ENCODE peak calls at places on chromosomes 7 and 10, in nine cellular contexts. One of them, this sample, is unnamed.

GRCh38 chr10:124705817-124706461 is 38.2 kb downstream of the FAM53B start:
- DNase-seq in transverse colon: no peak
- DNase-seq in small intestine: no peak
- DNase-seq in stomach: no peak
- DNase-seq in hepatocyte: no peak
- DNase-seq in vagina: no peak
- DNase-seq in brain microvascular endothelial cell: no peak
- DNase-seq in neural progenitor cell: no peak
- DNase-seq in Peyer's patch: no peak
- DNase-seq in this sample: no peak

GRCh38 chr7:51693258-51693657 is 376.6 kb upstream of the COBL start:
- DNase-seq in brain microvascular endothelial cell: no peak
- DNase-seq in hepatocyte: no peak
- DNase-seq in stomach: no peak
- DNase-seq in vagina: no peak
- DNase-seq in transverse colon: no peak
- DNase-seq in neural progenitor cell: no peak
- DNase-seq in Peyer's patch: no peak
- DNase-seq in small intestine: no peak
- DNase-seq in this sample: no peak

GRCh38 chr10:20955355-20955893 is 58.3 kb upstream of the NEBL start:
- DNase-seq in brain microvascular endothelial cell: peak
- DNase-seq in stomach: no peak
- DNase-seq in Peyer's patch: no peak
- DNase-seq in vagina: no peak
- DNase-seq in neural progenitor cell: peak
- DNase-seq in small intestine: no peak
- DNase-seq in transverse colon: no peak
- DNase-seq in hepatocyte: no peak
- DNase-seq in this sample: no peak

GRCh38 chr7:156545989-156546388 is 94.6 kb upstream of the RNF32 start:
- DNase-seq in Peyer's patch: no peak
- DNase-seq in small intestine: no peak
- DNase-seq in hepatocyte: no peak
- DNase-seq in vagina: no peak
- DNase-seq in transverse colon: no peak
- DNase-seq in stomach: no peak
- DNase-seq in neural progenitor cell: peak
- DNase-seq in brain microvascular endothelial cell: no peak
- DNase-seq in this sample: no peak

GRCh38 chr7:27586825-27587224 is 75.9 kb downstream of the HIBADH start:
- DNase-seq in vagina: no peak
- DNase-seq in transverse colon: peak
- DNase-seq in small intestine: peak
- DNase-seq in stomach: no peak
- DNase-seq in hepatocyte: no peak
- DNase-seq in neural progenitor cell: peak
- DNase-seq in brain microvascular endothelial cell: no peak
- DNase-seq in Peyer's patch: no peak
- DNase-seq in this sample: no peak

GRCh38 chr7:4665661-4666060 is 16.4 kb upstream of the FOXK1 start:
- DNase-seq in vagina: no peak
- DNase-seq in hepatocyte: no peak
- DNase-seq in transverse colon: no peak
- DNase-seq in stomach: no peak
- DNase-seq in Peyer's patch: no peak
- DNase-seq in neural progenitor cell: no peak
- DNase-seq in brain microvascular endothelial cell: peak
- DNase-seq in small intestine: no peak
- DNase-seq in this sample: no peak

GRCh38 chr7:36600314-36600682 is 124.0 kb downstream of the AOAH start:
- DNase-seq in stomach: no peak
- DNase-seq in neural progenitor cell: no peak
- DNase-seq in vagina: peak
- DNase-seq in small intestine: no peak
- DNase-seq in brain microvascular endothelial cell: no peak
- DNase-seq in transverse colon: no peak
- DNase-seq in hepatocyte: no peak
- DNase-seq in Peyer's patch: no peak
- DNase-seq in this sample: no peak

GRCh38 chr7:45456747-45457146 is 117.4 kb upstream of the ADCY1 start:
- DNase-seq in neural progenitor cell: no peak
- DNase-seq in small intestine: no peak
- DNase-seq in vagina: no peak
- DNase-seq in transverse colon: no peak
- DNase-seq in Peyer's patch: no peak
- DNase-seq in stomach: no peak
- DNase-seq in hepatocyte: no peak
- DNase-seq in brain microvascular endothelial cell: no peak
- DNase-seq in this sample: no peak

DNA sequence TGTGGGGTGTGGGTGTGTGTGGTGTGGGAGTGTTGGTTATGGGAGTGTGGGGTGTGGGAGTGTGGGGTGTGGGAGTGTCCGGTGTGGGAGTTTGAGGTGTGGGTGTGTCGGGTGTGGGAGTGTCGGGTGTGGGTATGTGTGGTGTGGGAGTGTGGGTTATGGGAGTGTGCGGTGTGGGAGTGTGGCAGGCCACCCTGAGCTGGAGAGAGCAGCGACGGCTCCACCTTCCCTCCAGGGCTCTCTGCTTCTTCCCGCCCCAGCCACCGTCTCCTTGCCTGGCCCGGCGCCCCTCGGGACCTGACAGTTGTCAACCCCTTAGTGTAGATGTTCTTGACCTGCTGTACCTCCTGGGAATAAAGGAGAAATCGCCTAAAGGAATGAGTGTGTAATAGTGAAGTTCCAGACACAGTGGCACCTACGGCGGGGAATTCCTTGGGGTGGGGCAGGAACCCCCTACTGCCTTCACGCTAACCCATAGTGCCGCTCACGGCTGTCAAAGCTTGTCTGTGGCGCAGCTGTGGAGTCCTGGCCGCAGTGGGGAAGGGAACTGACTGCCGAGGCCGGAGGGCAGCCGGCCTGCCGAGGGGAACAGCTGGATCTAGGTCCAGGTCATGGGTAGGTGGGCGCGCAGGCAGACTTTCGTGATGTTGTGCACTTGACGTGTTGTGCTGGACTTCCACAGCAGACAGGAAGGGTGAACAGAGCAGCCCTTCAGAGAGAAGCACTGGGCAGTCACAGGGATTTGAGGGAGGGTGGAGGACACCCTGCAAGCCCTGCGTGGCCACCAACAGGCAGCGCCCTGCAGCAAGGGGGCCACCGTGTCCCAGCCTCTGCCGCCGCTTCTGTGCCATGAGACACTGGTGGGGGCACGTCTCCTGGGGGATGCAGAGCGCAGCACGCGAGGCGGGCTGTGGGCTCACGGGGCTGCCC is 49.0 kb upstream of the EN2 start:
- DNase-seq in stomach: no peak
- DNase-seq in vagina: no peak
- DNase-seq in small intestine: no peak
- DNase-seq in transverse colon: no peak
- DNase-seq in hepatocyte: no peak
- DNase-seq in Peyer's patch: no peak
- DNase-seq in neural progenitor cell: peak
- DNase-seq in brain microvascular endothelial cell: no peak
- DNase-seq in this sample: no peak
- H3K4me3 ChIP-seq in stomach: no peak
- H3K4me3 ChIP-seq in vagina: no peak
- H3K4me3 ChIP-seq in small intestine: no peak
- H3K4me3 ChIP-seq in transverse colon: no peak
- H3K4me3 ChIP-seq in hepatocyte: no peak
- H3K4me3 ChIP-seq in Peyer's patch: no peak
- H3K4me3 ChIP-seq in neural progenitor cell: no peak
- H3K4me3 ChIP-seq in brain microvascular endothelial cell: no peak
- H3K4me3 ChIP-seq in this sample: no peak

GRCh38 chr7:945556-946255 is 8.8 kb downstream of the ADAP1 start:
- DNase-seq in neural progenitor cell: no peak
- DNase-seq in transverse colon: peak
- DNase-seq in small intestine: peak
- DNase-seq in Peyer's patch: no peak
- DNase-seq in hepatocyte: peak
- DNase-seq in brain microvascular endothelial cell: no peak
- DNase-seq in vagina: no peak
- DNase-seq in stomach: peak
- DNase-seq in this sample: no peak
- H3K4me3 ChIP-seq in neural progenitor cell: no peak
- H3K4me3 ChIP-seq in transverse colon: no peak
- H3K4me3 ChIP-seq in small intestine: peak
- H3K4me3 ChIP-seq in Peyer's patch: peak
- H3K4me3 ChIP-seq in hepatocyte: no peak
- H3K4me3 ChIP-seq in brain microvascular endothelial cell: no peak
- H3K4me3 ChIP-seq in vagina: no peak
- H3K4me3 ChIP-seq in stomach: peak
- H3K4me3 ChIP-seq in this sample: no peak

GRCh38 chr10:14008648-14009072 is 322.1 kb downstream of the FRMD4A start:
- DNase-seq in transverse colon: no peak
- DNase-seq in brain microvascular endothelial cell: no peak
- DNase-seq in Peyer's patch: no peak
- DNase-seq in neural progenitor cell: no peak
- DNase-seq in hepatocyte: no peak
- DNase-seq in small intestine: no peak
- DNase-seq in stomach: no peak
- DNase-seq in vagina: no peak
- DNase-seq in this sample: no peak
- H3K4me3 ChIP-seq in transverse colon: no peak
- H3K4me3 ChIP-seq in brain microvascular endothelial cell: peak
- H3K4me3 ChIP-seq in Peyer's patch: peak
- H3K4me3 ChIP-seq in neural progenitor cell: no peak
- H3K4me3 ChIP-seq in hepatocyte: no peak
- H3K4me3 ChIP-seq in small intestine: peak
- H3K4me3 ChIP-seq in stomach: peak
- H3K4me3 ChIP-seq in vagina: peak
- H3K4me3 ChIP-seq in this sample: no peak

GRCh38 chr7:13749026-13749425 is 240.4 kb downstream of the ETV1 start:
- DNase-seq in vagina: no peak
- DNase-seq in transverse colon: no peak
- DNase-seq in hepatocyte: no peak
- DNase-seq in small intestine: no peak
- DNase-seq in neural progenitor cell: peak
- DNase-seq in brain microvascular endothelial cell: no peak
- DNase-seq in Peyer's patch: no peak
- DNase-seq in stomach: no peak
- DNase-seq in this sample: no peak
- H3K4me3 ChIP-seq in vagina: no peak
- H3K4me3 ChIP-seq in transverse colon: no peak
- H3K4me3 ChIP-seq in hepatocyte: no peak
- H3K4me3 ChIP-seq in small intestine: no peak
- H3K4me3 ChIP-seq in neural progenitor cell: peak
- H3K4me3 ChIP-seq in brain microvascular endothelial cell: no peak
- H3K4me3 ChIP-seq in Peyer's patch: no peak
- H3K4me3 ChIP-seq in stomach: no peak
- H3K4me3 ChIP-seq in this sample: no peak

DNA sequence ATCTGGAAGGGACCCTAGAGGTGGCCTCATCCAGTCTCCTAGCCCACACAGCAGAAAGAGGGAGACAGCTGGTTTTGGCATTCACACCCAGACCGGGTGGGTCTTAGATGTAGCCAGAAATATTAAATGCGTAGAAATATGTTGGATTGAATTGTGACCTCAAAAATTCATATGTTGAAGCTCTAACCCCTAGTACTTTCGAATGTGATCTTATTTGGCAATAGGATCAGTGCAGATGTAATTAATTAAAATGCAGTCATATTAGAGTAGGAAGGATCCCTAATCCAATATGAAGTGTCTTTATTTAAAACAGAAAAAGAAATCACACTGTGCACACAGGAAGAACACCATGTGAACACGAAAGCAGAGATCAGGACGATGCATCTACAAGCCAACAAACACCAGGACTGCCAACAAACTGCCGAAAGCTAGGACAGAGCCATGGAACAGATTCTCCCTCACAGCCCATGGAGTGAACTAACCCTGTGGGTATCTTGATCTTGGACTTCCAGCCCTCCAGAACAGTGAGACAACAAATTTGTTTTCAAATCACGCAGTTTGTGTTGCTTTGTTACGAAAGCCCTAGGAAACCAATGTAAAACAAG is 2.9 kb upstream of the XPNPEP1 start:
- DNase-seq in stomach: no peak
- DNase-seq in small intestine: no peak
- DNase-seq in vagina: no peak
- DNase-seq in transverse colon: no peak
- DNase-seq in Peyer's patch: no peak
- DNase-seq in brain microvascular endothelial cell: no peak
- DNase-seq in neural progenitor cell: no peak
- DNase-seq in hepatocyte: no peak
- DNase-seq in this sample: no peak
- H3K4me3 ChIP-seq in stomach: no peak
- H3K4me3 ChIP-seq in small intestine: no peak
- H3K4me3 ChIP-seq in vagina: no peak
- H3K4me3 ChIP-seq in transverse colon: no peak
- H3K4me3 ChIP-seq in Peyer's patch: no peak
- H3K4me3 ChIP-seq in brain microvascular endothelial cell: no peak
- H3K4me3 ChIP-seq in neural progenitor cell: no peak
- H3K4me3 ChIP-seq in hepatocyte: no peak
- H3K4me3 ChIP-seq in this sample: no peak

DNA sequence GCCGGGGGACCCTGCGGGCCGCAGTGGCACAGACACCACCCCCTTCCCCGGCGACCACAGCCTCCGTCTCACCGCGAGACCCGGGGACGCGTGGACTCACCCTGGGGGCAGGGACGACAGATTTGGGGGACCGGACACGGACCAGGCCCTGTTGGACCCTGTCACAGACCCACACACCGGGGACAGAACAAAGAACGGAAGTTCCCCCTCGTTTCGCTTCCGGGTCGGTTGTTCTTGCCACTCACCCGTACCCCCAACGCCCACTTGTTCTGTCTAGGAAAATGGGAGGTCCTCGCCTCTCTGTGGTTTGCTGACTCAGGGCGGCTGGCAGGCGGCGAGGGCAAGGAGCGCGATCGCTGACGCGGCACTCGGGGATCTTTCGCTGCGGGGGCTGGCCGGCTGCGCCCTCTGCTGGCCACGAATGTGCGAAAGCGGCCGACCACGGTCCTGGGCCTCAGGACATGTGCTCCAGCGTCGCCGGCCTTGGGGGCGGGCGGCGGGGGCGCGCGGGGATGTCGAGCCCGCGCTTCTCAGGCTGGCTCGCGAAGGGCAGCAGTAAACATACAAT is at the start of gene ZNF3:
- DNase-seq in small intestine: peak
- DNase-seq in neural progenitor cell: peak
- DNase-seq in transverse colon: peak
- DNase-seq in Peyer's patch: peak
- DNase-seq in brain microvascular endothelial cell: peak
- DNase-seq in hepatocyte: peak
- DNase-seq in vagina: peak
- DNase-seq in stomach: peak
- DNase-seq in this sample: peak
- H3K4me3 ChIP-seq in small intestine: peak
- H3K4me3 ChIP-seq in neural progenitor cell: peak
- H3K4me3 ChIP-seq in transverse colon: peak
- H3K4me3 ChIP-seq in Peyer's patch: peak
- H3K4me3 ChIP-seq in brain microvascular endothelial cell: peak
- H3K4me3 ChIP-seq in hepatocyte: peak
- H3K4me3 ChIP-seq in vagina: peak
- H3K4me3 ChIP-seq in stomach: peak
- H3K4me3 ChIP-seq in this sample: peak

DNA sequence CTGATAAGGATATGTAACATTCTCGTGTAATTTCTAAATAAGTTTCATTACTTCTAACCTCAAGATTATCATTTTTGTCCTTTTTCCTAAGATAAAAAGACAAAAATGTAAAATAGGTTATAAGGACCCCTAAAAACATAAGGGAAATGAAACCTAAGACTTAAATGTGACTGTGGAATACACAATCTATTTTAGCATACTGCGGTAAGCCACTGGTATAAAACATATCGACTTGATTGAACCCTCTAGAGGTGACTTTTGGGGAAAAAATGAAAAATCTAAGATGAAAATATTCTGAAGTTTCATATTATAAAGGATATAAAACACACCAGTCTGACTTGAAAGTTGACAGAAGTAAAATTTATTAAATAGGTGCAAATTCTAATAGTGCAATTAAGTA is 1.9 kb downstream of the NAMPT start:
- DNase-seq in stomach: no peak
- DNase-seq in Peyer's patch: no peak
- DNase-seq in neural progenitor cell: no peak
- DNase-seq in brain microvascular endothelial cell: no peak
- DNase-seq in transverse colon: no peak
- DNase-seq in hepatocyte: no peak
- DNase-seq in vagina: no peak
- DNase-seq in small intestine: no peak
- DNase-seq in this sample: no peak
- H3K4me3 ChIP-seq in stomach: peak
- H3K4me3 ChIP-seq in Peyer's patch: peak
- H3K4me3 ChIP-seq in neural progenitor cell: peak
- H3K4me3 ChIP-seq in brain microvascular endothelial cell: no peak
- H3K4me3 ChIP-seq in transverse colon: no peak
- H3K4me3 ChIP-seq in hepatocyte: peak
- H3K4me3 ChIP-seq in vagina: peak
- H3K4me3 ChIP-seq in small intestine: no peak
- H3K4me3 ChIP-seq in this sample: no peak